ENCODE peak calls at places on chromosomes 11 and 22, in nine cellular contexts. G, A, B, Q, S, I, U, X and K are unnamed samples.

GRCh38 chr11:65503923-65504670 is 5.3 kb downstream of the MALAT1 start:
- DNase-seq in G (peak; percentile 56), A (peak; percentile 59), B (no peak), S (no peak), U (no peak), Q (peak; percentile 51), I (no peak), X (no peak), K (no peak)

GRCh38 chr11:27757953-27758352 is 57.7 kb upstream of the BDNF start:
- DNase-seq in B (no peak), G (no peak), X (no peak), A (peak; percentile 75), U (no peak), I (no peak), Q (peak; percentile 62), S (no peak), K (no peak)

GRCh38 chr22:46421272-46421671 is 85.8 kb downstream of the TRMU start:
- DNase-seq in G (no peak), U (no peak), Q (no peak), A (no peak), S (no peak), B (no peak), X (no peak), I (peak; percentile 63), K (peak; percentile 10)

GRCh38 chr22:30902496-30903357 is 65.8 kb downstream of the MORC2 start:
- DNase-seq in A (no peak), B (no peak), Q (no peak), S (no peak), U (peak; percentile 18), I (no peak), X (no peak), G (no peak), K (no peak)

GRCh38 chr22:24587948-24588347 is 4.9 kb downstream of the LRRC75B start:
- DNase-seq in X (no peak), G (no peak), U (no peak), I (no peak), S (no peak), A (no peak), Q (no peak), B (no peak), K (no peak)

GRCh38 chr11:62124186-62125113 is 639 bp downstream of the INCENP start:
- DNase-seq in G (peak; percentile 36), U (no peak), X (peak; percentile 78), S (no peak), I (no peak), B (peak; percentile 37), A (peak; percentile 52), Q (peak; percentile 33), K (no peak)

GRCh38 chr11:58023435-58023931 is at the start of gene OR9Q1:
- DNase-seq in U (no peak), A (no peak), G (no peak), X (no peak), S (no peak), I (no peak), Q (no peak), B (no peak), K (no peak)

GRCh38 chr22:37849089-37849751 is at the start of gene EIF3L:
- DNase-seq in S (peak; percentile 89), X (peak; percentile 97), B (peak; percentile 89), Q (peak; percentile 81), A (peak; percentile 84), G (peak; percentile 95), U (peak; percentile 92), I (peak; percentile 91), K (peak; percentile 84)

GRCh38 chr11:65611758-65612603 is 2.0 kb downstream of the MAP3K11 start:
- DNase-seq in I (no peak), X (no peak), G (no peak), B (no peak), Q (peak; percentile 37), S (no peak), A (peak; percentile 26), U (no peak), K (no peak)

GRCh38 chr11:77672276-77672675 is 34.7 kb upstream of the CLNS1A start:
- DNase-seq in Q (peak; percentile 82), A (peak; percentile 99), I (no peak), U (no peak), B (no peak), G (no peak), X (no peak), S (no peak), K (no peak)

GRCh38 chr11:99693941-99694492 is 673.3 kb downstream of the CNTN5 start:
- DNase-seq in S (no peak), A (peak; percentile 94), U (no peak), G (no peak), Q (peak; percentile 80), B (no peak), X (no peak), I (no peak), K (no peak)

GRCh38 chr11:11996321-11997174 is 11.9 kb downstream of the DKK3 start:
- DNase-seq in B (no peak), A (no peak), X (no peak), U (no peak), Q (no peak), I (no peak), G (no peak), S (no peak), K (no peak)

GRCh38 chr11:12001152-12001551 is 7.3 kb downstream of the DKK3 start:
- DNase-seq in B (no peak), U (no peak), Q (no peak), I (no peak), S (no peak), A (no peak), X (no peak), G (no peak), K (no peak)

GRCh38 chr11:11995601-11996000 is 12.8 kb downstream of the DKK3 start:
- DNase-seq in X (no peak), I (peak; percentile 74), A (no peak), Q (no peak), U (no peak), S (no peak), B (no peak), G (no peak), K (no peak)

GRCh38 chr11:11993814-11994213 is 14.6 kb downstream of the DKK3 start:
- DNase-seq in U (no peak), B (no peak), Q (peak; percentile 87), S (no peak), A (peak; percentile 86), X (no peak), I (no peak), G (peak; percentile 80), K (no peak)

GRCh38 chr11:11998091-11998781 is 10.2 kb downstream of the DKK3 start:
- DNase-seq in I (no peak), B (no peak), U (no peak), Q (peak; percentile 83), G (no peak), A (peak; percentile 95), S (no peak), X (no peak), K (no peak)
- H3K27ac ChIP-seq in I (no peak overlapping the region), B (no peak overlapping the region), U (no peak overlapping the region), Q (peak overlapping the region; percentile 78), G (peak overlapping the region; percentile 36), A (peak overlapping the region; percentile 38), S (no peak overlapping the region), X (peak overlapping the region; percentile 50), K (no peak overlapping the region)

DNA sequence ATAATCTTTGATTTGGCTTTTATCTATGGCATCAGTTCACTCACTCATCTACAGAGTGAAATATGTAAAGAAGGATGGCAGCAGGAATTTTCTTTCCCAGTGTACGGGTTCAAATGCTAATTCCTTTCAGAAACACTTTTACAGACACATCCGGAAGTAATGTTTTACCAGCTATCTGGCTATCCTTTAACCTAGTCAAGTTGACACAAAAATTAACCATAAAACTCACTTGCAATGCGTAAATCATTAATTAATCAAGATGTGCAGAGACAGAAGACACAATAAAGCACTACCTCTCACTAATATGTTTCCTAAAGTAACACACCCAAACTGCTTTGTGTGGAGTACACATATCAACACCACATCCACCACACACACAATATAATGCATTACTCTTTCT is 378.9 kb upstream of the ANO3 start:
- DNase-seq in I (no peak), S (no peak), U (no peak), X (no peak), A (no peak), G (no peak), Q (no peak), B (no peak), K (no peak)
- H3K27me3 ChIP-seq in I (no peaks in the 10 kb centered on the region), S (no peaks in the 10 kb centered on the region), U (no peaks in the 10 kb centered on the region), X (no peaks in the 10 kb centered on the region), A (no peaks in the 10 kb centered on the region), G (no peaks in the 10 kb centered on the region), Q (no peaks in the 10 kb centered on the region), B (no peaks in the 10 kb centered on the region), K (no peaks in the 10 kb centered on the region)

GRCh38 chr11:133149698-133150097 is 382.6 kb downstream of the OPCML start:
- DNase-seq in G (no peak), I (no peak), B (no peak), S (no peak), U (no peak), Q (no peak), X (no peak), A (no peak), K (no peak)

DNA sequence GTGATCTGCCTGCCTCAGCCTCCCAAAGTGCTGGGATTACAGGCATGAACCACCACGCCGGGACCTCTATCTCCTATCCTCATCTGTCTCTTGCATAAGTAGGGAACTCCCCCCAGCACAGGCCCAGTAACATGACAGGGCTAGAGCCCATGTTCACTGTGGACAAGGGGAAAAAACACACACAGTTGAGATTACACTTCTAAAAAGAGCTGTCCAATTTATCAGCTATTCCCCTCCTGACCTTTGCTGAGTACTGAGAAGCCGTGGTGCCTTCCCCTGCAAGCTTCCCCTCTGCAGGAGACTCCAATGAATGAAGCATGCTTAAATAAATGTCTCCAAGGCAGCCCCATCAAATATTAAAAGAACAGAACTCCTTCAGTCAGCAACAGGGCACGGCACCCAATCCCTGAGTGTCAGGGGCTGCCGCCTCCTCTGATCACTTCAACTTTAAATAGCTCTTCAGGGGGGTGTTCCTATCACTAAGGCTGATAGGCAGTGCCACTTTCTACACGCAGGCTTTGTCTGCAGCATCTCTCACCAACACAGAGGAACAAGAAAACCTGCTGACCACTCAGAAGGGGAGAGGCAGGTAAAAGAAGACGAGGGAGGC is 385.5 kb downstream of the OPCML start:
- DNase-seq in S (no peak), G (no peak), Q (no peak), X (no peak), B (no peak), A (no peak), I (no peak), U (no peak), K (no peak)
- H3K4me3 ChIP-seq in S (no peak overlapping the region), G (no peak overlapping the region), Q (no peak overlapping the region), X (no peak overlapping the region), B (no peak overlapping the region), A (no peak overlapping the region), I (no peak overlapping the region), U (no peak overlapping the region), K (no peak overlapping the region)

DNA sequence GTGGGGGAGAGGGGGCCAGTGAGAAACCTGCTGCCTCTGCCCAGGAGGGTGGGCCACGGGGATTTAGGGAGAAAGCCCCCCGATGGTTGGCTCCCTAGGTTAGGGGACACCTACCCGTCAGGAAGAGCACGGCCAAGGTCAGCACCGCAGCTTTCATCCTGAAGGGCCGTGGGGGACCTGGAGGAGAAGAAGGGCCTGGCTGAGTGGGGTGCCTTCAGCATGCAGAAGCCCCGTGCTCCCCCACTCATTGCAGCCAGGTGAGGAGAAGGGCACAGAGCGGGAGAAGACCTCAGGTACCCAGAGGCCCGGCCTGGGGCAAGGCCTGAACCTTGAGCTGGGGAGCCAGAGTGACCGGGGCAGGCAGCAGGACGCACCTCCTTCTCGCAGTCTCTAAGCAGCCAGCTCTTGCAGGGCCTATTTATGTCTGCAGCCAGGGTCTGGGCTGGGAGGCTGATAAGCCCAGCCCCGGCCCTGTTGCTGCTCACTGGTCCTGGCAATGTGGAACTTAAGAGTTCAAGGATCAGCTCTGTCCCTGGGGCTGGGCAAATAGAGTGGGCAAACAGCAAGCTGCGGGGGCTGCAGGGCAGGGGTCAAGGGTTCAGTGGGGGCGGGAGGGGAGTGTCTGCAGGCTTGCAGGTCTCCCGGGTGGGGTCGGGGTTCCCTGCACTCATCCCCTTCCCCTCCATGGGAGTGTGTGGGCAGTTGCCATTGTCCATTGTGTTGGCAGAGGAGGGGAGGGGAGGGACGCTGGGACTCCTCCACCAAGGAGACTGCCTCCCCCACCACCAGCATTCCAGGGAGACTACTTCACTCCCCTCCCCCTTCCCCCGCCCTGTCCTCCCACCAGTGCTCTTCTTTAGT is at the start of gene APOA1:
- DNase-seq in G (peak; percentile 42), X (peak; percentile 76), B (no peak), U (no peak), S (peak; percentile 24), Q (no peak), A (no peak), I (no peak), K (no peak)
- H3K27ac ChIP-seq in G (peak within 1 kb of the TSS; percentile 82), X (no peak within 1 kb of the TSS), B (no peak within 1 kb of the TSS), U (peak within 1 kb of the TSS; percentile 81), S (peak within 1 kb of the TSS; percentile 85), Q (no peak within 1 kb of the TSS), A (no peak within 1 kb of the TSS), I (no peak within 1 kb of the TSS), K (no peak within 1 kb of the TSS)